ENCODE peak calls at places on chromosomes 2 and 18, in ten cellular contexts. Q is PC-3; P is AG04450; J is CD4-positive, alpha-beta T cell; V is psoas muscle; S is tibial nerve; E is HCT116; O is tibial artery; R is cardiac muscle cell; L is endodermal cell. B is an unnamed sample.

GRCh38 chr18:32289480-32290075 is 99.7 kb downstream of the MEP1B start:
- DNase-seq in Q (peak), P (peak), J (no peak), V (no peak), S (peak), E (peak), O (peak), R (peak), L (peak), B (peak)

GRCh38 chr2:237182422-237183123 is 96.9 kb downstream of the COPS8 start:
- DNase-seq in Q (no peak), P (no peak), J (no peak), V (no peak), S (peak), E (no peak), O (no peak), R (no peak), L (no peak), B (no peak)

GRCh38 chr2:70901235-70902066 is 34.2 kb upstream of the ATP6V1B1 start:
- DNase-seq in Q (no peak), P (no peak), J (no peak), V (no peak), S (no peak), E (no peak), O (no peak), R (peak), L (peak), B (no peak)

GRCh38 chr2:193824474-193824873 is 1629.7 kb upstream of the TMEFF2 start:
- DNase-seq in Q (peak), P (no peak), J (no peak), V (no peak), S (no peak), E (peak), O (no peak), R (peak), L (no peak), B (no peak)

GRCh38 chr2:13193900-13194299 is 477.2 kb downstream of the TRIB2 start:
- DNase-seq in Q (peak), P (no peak), J (no peak), V (no peak), S (no peak), E (no peak), O (no peak), R (peak), L (no peak), B (no peak)

GRCh38 chr2:222494104-222494739 is 69.9 kb downstream of the SGPP2 start:
- DNase-seq in Q (no peak), P (no peak), J (no peak), V (no peak), S (no peak), E (no peak), O (no peak), R (peak), L (no peak), B (no peak)

GRCh38 chr2:86274265-86274917 is 63.0 kb downstream of the REEP1 start:
- DNase-seq in Q (peak), P (no peak), J (no peak), V (no peak), S (no peak), E (peak), O (no peak), R (peak), L (no peak), B (no peak)

GRCh38 chr2:20633794-20634259 is 17.1 kb downstream of the HS1BP3 start:
- DNase-seq in Q (no peak), P (no peak), J (no peak), V (no peak), S (no peak), E (no peak), O (no peak), R (no peak), L (no peak), B (peak)

GRCh38 chr2:228541794-228542193 is 360.3 kb upstream of the SPHKAP start:
- DNase-seq in Q (peak), P (no peak), J (no peak), V (no peak), S (no peak), E (no peak), O (no peak), R (no peak), L (no peak), B (no peak)

GRCh38 chr18:33761363-33761762 is 183.3 kb downstream of the ASXL3 start:
- DNase-seq in Q (peak), P (no peak), J (no peak), V (no peak), S (peak), E (no peak), O (peak), R (peak), L (no peak), B (no peak)

GRCh38 chr2:182870227-182870626 is 3.8 kb upstream of the FRZB start:
- DNase-seq in Q (peak), P (no peak), J (no peak), V (no peak), S (no peak), E (peak), O (no peak), R (no peak), L (peak), B (no peak)

DNA sequence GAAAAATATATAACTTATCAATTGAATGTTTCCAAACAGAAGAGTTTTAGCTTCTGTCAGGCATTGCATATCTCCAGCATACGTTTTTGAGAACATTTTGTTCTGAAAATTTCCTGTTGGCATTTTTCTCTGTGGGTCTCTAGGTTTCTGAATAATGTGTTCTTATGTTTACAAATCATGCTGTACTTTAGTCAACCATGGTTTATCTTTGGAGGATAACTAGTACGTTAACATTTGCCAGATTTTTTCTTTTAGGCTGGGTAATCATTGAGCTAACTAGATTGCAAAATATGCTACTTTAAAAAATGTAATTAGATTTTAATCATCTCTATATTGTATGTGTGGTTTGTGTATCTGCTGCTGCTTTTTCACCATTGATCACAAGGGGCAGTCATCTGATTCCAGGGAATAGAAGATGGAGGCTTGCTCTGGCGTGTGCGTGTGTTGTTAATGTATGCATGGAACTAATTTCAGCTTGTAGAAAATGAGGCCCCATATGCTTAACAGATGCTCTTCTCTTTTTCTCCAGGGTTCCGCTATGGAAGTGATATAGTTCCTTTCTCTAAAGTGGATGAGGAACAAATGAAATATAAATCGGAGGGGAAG is 21.3 kb downstream of the XRCC5 start:
- DNase-seq in Q (no peak), P (no peak), J (no peak), V (no peak), S (no peak), E (no peak), O (no peak), R (peak), L (no peak), B (no peak)
- TF ChIP-seq CTCF in Q (no peak), P (peak), J (no peak), V (no peak), S (no peak), E (no peak), O (no peak), R (no peak), L (peak), B (no peak)

GRCh38 chr2:135422898-135423297 is 108.1 kb downstream of the ZRANB3 start:
- DNase-seq in Q (no peak), P (no peak), J (no peak), V (no peak), S (no peak), E (no peak), O (no peak), R (no peak), L (no peak), B (no peak)

GRCh38 chr2:135424849-135425248 is 106.2 kb downstream of the ZRANB3 start:
- DNase-seq in Q (peak), P (no peak), J (no peak), V (no peak), S (no peak), E (peak), O (no peak), R (peak), L (no peak), B (no peak)
- H3K27ac ChIP-seq in Q (no peak), P (no peak), J (no peak), V (no peak), S (no peak), E (no peak), O (no peak), R (no peak), L (no peak), B (no peak)

GRCh38 chr18:53153281-53153680 is 813.3 kb downstream of the DCC start:
- DNase-seq in Q (peak), P (no peak), J (no peak), V (no peak), S (no peak), E (no peak), O (no peak), R (peak), L (peak), B (no peak)
- TF ChIP-seq CTCF in Q (peak), P (no peak), J (no peak), V (no peak), S (peak), E (peak), O (no peak), R (peak), L (peak), B (no peak)

DNA sequence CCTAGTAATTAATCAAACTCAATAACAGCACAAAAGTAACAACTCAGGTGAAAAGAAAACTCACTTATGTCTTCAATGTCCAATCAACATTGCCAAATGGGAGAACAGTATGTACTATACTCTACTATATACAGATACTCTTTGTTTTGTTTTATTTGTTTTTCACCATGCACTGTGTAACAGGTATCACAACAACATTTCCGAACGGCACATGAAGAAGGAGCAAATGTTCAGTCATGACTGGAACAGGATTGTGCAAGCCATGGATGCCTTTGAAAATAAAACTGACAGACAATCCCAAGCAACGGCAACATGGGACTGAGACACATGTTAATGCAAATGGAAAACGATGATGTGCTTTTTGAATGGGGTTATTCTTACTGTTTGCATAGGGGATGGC is 334.9 kb upstream of the THUMPD2 start:
- DNase-seq in Q (no peak), P (no peak), J (no peak), V (no peak), S (no peak), E (no peak), O (no peak), R (no peak), L (no peak), B (no peak)
- H3K27ac ChIP-seq in Q (no peak), P (no peak), J (no peak), V (no peak), S (no peak), E (no peak), O (no peak), R (peak), L (no peak), B (no peak)

GRCh38 chr2:130764821-130765115 is 9.4 kb downstream of the AMER3 start:
- DNase-seq in Q (no peak), P (no peak), J (no peak), V (no peak), S (no peak), E (no peak), O (no peak), R (no peak), L (no peak), B (no peak)
- TF ChIP-seq CTCF in Q (no peak), P (no peak), J (no peak), V (no peak), S (no peak), E (no peak), O (no peak), R (no peak), L (no peak), B (no peak)